ENCODE peak calls at places on chromosomes 6 and 20, in nine cellular contexts. L is AG09319, S is PC-9, B is fibroblast of pulmonary artery, A is PC-3, G is GM12865, J is HFF-Myc, C is HCT116, T is WTC11. O is an unnamed sample.

GRCh38 chr20:3010985-3011723 is 32.3 kb upstream of the GNRH2 start:
- DNase-seq in A (peak; percentile 24), B (peak; percentile 36), G (no peak), L (no peak), T (no peak), J (peak; percentile 4), C (no peak), S (no peak), O (peak; percentile 38)

GRCh38 chr20:17680836-17681740 is 954 bp downstream of the RRBP1 start:
- DNase-seq in L (peak; percentile 37), S (peak; percentile 40), T (peak; percentile 82), C (no peak), B (peak; percentile 74), J (no peak), G (peak; percentile 87), A (peak; percentile 81), O (peak; percentile 75)

GRCh38 chr20:56630086-56630493 is 984 bp downstream of the TFAP2C start:
- DNase-seq in T (peak; percentile 85), L (peak; percentile 62), A (peak; percentile 97), C (peak; percentile 54), J (no peak), B (peak; percentile 28), S (peak; percentile 92), G (no peak), O (peak; percentile 28)

GRCh38 chr6:4853782-4854511 is 77.7 kb downstream of the CDYL start:
- DNase-seq in G (peak; percentile 45), L (no peak), B (peak; percentile 7), J (no peak), A (peak; percentile 58), S (no peak), C (no peak), T (no peak), O (peak; percentile 37)

GRCh38 chr6:141562801-141563763 is 569.6 kb upstream of the GJE1 start:
- DNase-seq in C (peak; percentile 73), A (peak; percentile 85), T (peak; percentile 35), S (peak; percentile 52), J (peak; percentile 82), G (peak; percentile 90), L (peak; percentile 87), B (peak; percentile 96), O (peak; percentile 64)

GRCh38 chr6:146914563-146915483 is 289.4 kb upstream of the STXBP5 start:
- DNase-seq in C (peak; percentile 84), B (peak; percentile 97), G (no peak), S (peak; percentile 89), J (peak; percentile 96), L (peak; percentile 79), A (peak; percentile 90), T (no peak), O (no peak)

GRCh38 chr6:141000917-141001316 is 1131.8 kb upstream of the GJE1 start:
- DNase-seq in A (no peak), T (no peak), G (no peak), J (no peak), L (no peak), S (no peak), B (no peak), C (no peak), O (no peak)

GRCh38 chr20:32543570-32544259 is 41.4 kb downstream of the NOL4L start:
- DNase-seq in G (no peak), A (no peak), C (no peak), T (no peak), B (no peak), L (no peak), J (no peak), S (no peak), O (no peak)

GRCh38 chr6:85856235-85856634 is 213.5 kb upstream of the SYNCRIP start:
- DNase-seq in S (no peak), L (no peak), A (no peak), J (no peak), G (no peak), T (no peak), B (no peak), C (no peak), O (no peak)

GRCh38 chr6:118285791-118286190 is 262.3 kb upstream of the PLN start:
- DNase-seq in G (no peak), L (no peak), B (no peak), J (no peak), S (no peak), C (no peak), T (no peak), A (no peak), O (no peak)

GRCh38 chr6:89462503-89462902 is 29.6 kb downstream of the ANKRD6 start:
- DNase-seq in S (no peak), J (no peak), L (no peak), A (no peak), C (no peak), B (no peak), T (no peak), G (no peak), O (no peak)

GRCh38 chr6:43796910-43797890 is 27.2 kb downstream of the VEGFA start:
- DNase-seq in S (no peak), B (no peak), J (no peak), L (no peak), A (peak; percentile 25), C (no peak), G (no peak), T (no peak), O (no peak)
- TF ChIP-seq CTCF in S (no peak), B (no peak), J (no peak), L (no peak), A (peak; percentile 43), C (peak; percentile 35), G (no peak), T (no peak), O (no peak)

GRCh38 chr6:2037230-2037926 is 208.0 kb downstream of the GMDS start:
- DNase-seq in S (no peak), J (no peak), T (no peak), G (no peak), L (no peak), C (no peak), A (peak; percentile 15), B (peak; percentile 32), O (no peak)
- TF ChIP-seq CTCF in S (no peak), J (no peak), T (no peak), G (no peak), L (no peak), C (no peak), A (peak; percentile 32), B (peak; percentile 13), O (no peak)

GRCh38 chr20:62620624-62621023 is 21.7 kb upstream of the SLCO4A1 start:
- DNase-seq in B (no peak), G (no peak), T (no peak), C (no peak), J (no peak), A (no peak), L (no peak), S (no peak), O (no peak)
- TF ChIP-seq CTCF in B (no peak), G (no peak), T (no peak), C (no peak), J (no peak), A (no peak), L (no peak), S (no peak), O (no peak)

DNA sequence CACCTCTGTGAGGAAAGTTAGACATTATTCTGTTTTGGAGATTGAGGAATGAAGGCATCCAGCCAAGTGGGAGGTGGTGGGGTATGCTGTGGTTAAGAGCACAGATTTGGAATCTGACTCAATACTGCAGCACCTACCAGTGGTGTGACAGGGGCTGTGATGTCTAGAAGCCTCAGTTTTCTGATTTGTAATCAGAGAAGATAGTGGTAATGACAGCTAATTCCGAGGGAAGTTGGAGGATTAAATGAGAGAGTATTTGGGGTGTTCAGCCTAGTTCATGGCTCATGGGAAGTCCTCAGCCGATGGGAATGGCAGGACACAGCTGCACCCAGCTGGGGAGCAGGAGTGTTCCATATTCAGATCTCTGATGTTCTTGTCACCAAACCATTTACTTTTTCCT is 9.2 kb downstream of the SLC9A8 start:
- DNase-seq in S (peak; percentile 46), B (peak; percentile 77), C (no peak), A (peak; percentile 37), T (no peak), J (peak; percentile 11), L (peak; percentile 35), G (no peak), O (peak; percentile 17)
- TF ChIP-seq CTCF in S (peak; percentile 15), B (peak; percentile 68), C (no peak), A (peak; percentile 24), T (no peak), J (peak; percentile 17), L (peak; percentile 67), G (peak; percentile 20), O (no peak)

GRCh38 chr6:30687659-30688431 is 1.4 kb upstream of the PPP1R18 start:
- DNase-seq in G (peak; percentile 35), L (no peak), B (peak; percentile 40), S (no peak), A (peak; percentile 39), T (peak; percentile 46), C (no peak), J (no peak), O (no peak)
- TF ChIP-seq CTCF in G (no peak), L (peak; percentile 44), B (peak; percentile 28), S (no peak), A (peak; percentile 30), T (no peak), C (no peak), J (peak; percentile 22), O (no peak)

GRCh38 chr6:105793132-105793531 is 293.0 kb upstream of the PRDM1 start:
- DNase-seq in S (peak; percentile 49), T (no peak), B (no peak), J (no peak), A (peak; percentile 15), G (peak; percentile 69), C (no peak), L (no peak), O (no peak)
- TF ChIP-seq CTCF in S (no peak), T (no peak), B (no peak), J (peak; percentile 9), A (peak; percentile 13), G (peak; percentile 6), C (no peak), L (no peak), O (no peak)

GRCh38 chr6:122476131-122476530 is 4.5 kb upstream of the SERINC1 start:
- DNase-seq in C (no peak), B (peak; percentile 46), S (no peak), T (no peak), A (peak; percentile 58), G (no peak), L (no peak), J (no peak), O (no peak)
- TF ChIP-seq CTCF in C (peak; percentile 77), B (peak; percentile 60), S (peak; percentile 86), T (no peak), A (peak; percentile 74), G (no peak), L (peak; percentile 50), J (no peak), O (peak; percentile 53)

GRCh38 chr6:136437246-136437645 is 113.0 kb downstream of the MAP7 start:
- DNase-seq in T (no peak), G (no peak), A (no peak), B (no peak), L (no peak), S (no peak), J (no peak), C (no peak), O (no peak)
- TF ChIP-seq CTCF in T (no peak), G (no peak), A (no peak), B (no peak), L (no peak), S (no peak), J (no peak), C (no peak), O (no peak)